ENCODE peak calls at places on chromosomes 3 and 15, in eight cellular contexts. Q is fibroblast of lung, I is RCC 7860, Z is NCI-H1092, R is aorta, V is D341Med, H is K562, T is T1000. D is an unnamed sample.

GRCh38 chr3:126194713-126195305 is 14.4 kb upstream of the ALDH1L1 start:
- DNase-seq in Q (no peak), I (no peak), Z (no peak), R (no peak), V (no peak), H (no peak), T (no peak), D (no peak)

GRCh38 chr3:156817931-156818765 is 8.0 kb upstream of the LEKR1 start:
- DNase-seq in Q (no peak), I (no peak), Z (no peak), R (no peak), V (no peak), H (no peak), T (no peak), D (no peak)

GRCh38 chr3:55458398-55458797 is 28.7 kb downstream of the WNT5A start:
- DNase-seq in Q (peak; percentile 51), I (no peak), Z (no peak), R (no peak), V (no peak), H (no peak), T (no peak), D (no peak)

GRCh38 chr15:83844742-83845141 is 190.8 kb downstream of the ADAMTSL3 start:
- DNase-seq in Q (no peak), I (no peak), Z (no peak), R (no peak), V (no peak), H (no peak), T (no peak), D (no peak)

GRCh38 chr3:10766049-10766705 is 49.9 kb upstream of the SLC6A11 start:
- DNase-seq in Q (no peak), I (no peak), Z (no peak), R (no peak), V (no peak), H (no peak), T (no peak), D (no peak)

GRCh38 chr3:152719264-152719663 is 115.7 kb upstream of the P2RY1 start:
- DNase-seq in Q (peak; percentile 49), I (no peak), Z (no peak), R (no peak), V (no peak), H (peak; percentile 13), T (no peak), D (no peak)

GRCh38 chr15:71400347-71400746 is 285.1 kb downstream of the THSD4 start:
- DNase-seq in Q (no peak), I (no peak), Z (no peak), R (no peak), V (no peak), H (no peak), T (no peak), D (no peak)

GRCh38 chr15:66774001-66774814 is 72.2 kb downstream of the SMAD6 start:
- DNase-seq in Q (peak; percentile 68), I (peak; percentile 70), Z (peak; percentile 47), R (peak; percentile 89), V (peak; percentile 93), H (peak; percentile 91), T (peak; percentile 64), D (no peak)

GRCh38 chr3:38454179-38454883 is 641 bp downstream of the ACVR2B start:
- DNase-seq in Q (peak; percentile 29), I (no peak), Z (no peak), R (no peak), V (peak; percentile 78), H (peak; percentile 82), T (peak; percentile 35), D (no peak)

GRCh38 chr3:131549340-131549739 is 46.6 kb upstream of the MRPL3 start:
- DNase-seq in Q (no peak), I (no peak), Z (no peak), R (no peak), V (no peak), H (peak; percentile 5), T (no peak), D (no peak)

GRCh38 chr3:50428007-50428633 is 68.8 kb upstream of the TMEM115 start:
- DNase-seq in Q (no peak), I (no peak), Z (peak; percentile 25), R (no peak), V (no peak), H (no peak), T (no peak), D (no peak)

GRCh38 chr15:27422997-27423396 is 452.0 kb downstream of the GABRG3 start:
- DNase-seq in Q (no peak), I (no peak), Z (no peak), R (no peak), V (no peak), H (no peak), T (no peak), D (no peak)

GRCh38 chr15:100588638-100589242 is 13.2 kb downstream of the LINS1 start:
- DNase-seq in Q (peak; percentile 17), I (no peak), Z (no peak), R (no peak), V (no peak), H (no peak), T (no peak), D (no peak)

GRCh38 chr3:129625071-129625874 is 18.8 kb upstream of the PLXND1 start:
- DNase-seq in Q (no peak), I (no peak), Z (no peak), R (no peak), V (peak; percentile 50), H (no peak), T (no peak), D (no peak)

GRCh38 chr15:26045516-26045915 is 182.4 kb upstream of the ATP10A start:
- DNase-seq in Q (no peak), I (no peak), Z (no peak), R (no peak), V (no peak), H (no peak), T (no peak), D (no peak)

GRCh38 chr15:64837502-64837901 is 4.2 kb upstream of the PLEKHO2 start:
- DNase-seq in Q (no peak), I (no peak), Z (no peak), R (no peak), V (no peak), H (no peak), T (no peak), D (peak; percentile 55)

GRCh38 chr15:72280751-72281150 is 8.4 kb upstream of the PARP6 start:
- DNase-seq in Q (no peak), I (no peak), Z (no peak), R (no peak), V (no peak), H (no peak), T (no peak), D (no peak)

GRCh38 chr3:170634663-170635096 is 48.8 kb upstream of the SLC7A14 start:
- DNase-seq in Q (no peak), I (no peak), Z (no peak), R (no peak), V (no peak), H (no peak), T (no peak), D (no peak)

GRCh38 chr3:105827959-105828358 is 40.9 kb downstream of the CBLB start:
- DNase-seq in Q (peak; percentile 93), I (peak; percentile 74), Z (no peak), R (peak; percentile 55), V (no peak), H (peak; percentile 3), T (no peak), D (no peak)

GRCh38 chr15:68843425-68844311 is 23.0 kb upstream of the ANP32A start:
- DNase-seq in Q (peak; percentile 20), I (no peak), Z (no peak), R (no peak), V (no peak), H (no peak), T (no peak), D (no peak)

GRCh38 chr3:186953011-186953487 is 22.7 kb downstream of the ST6GAL1 start:
- DNase-seq in Q (peak; percentile 57), I (no peak), Z (no peak), R (no peak), V (no peak), H (no peak), T (no peak), D (peak; percentile 67)

D was measured in SIG-M5.